ENCODE peak calls at places on chromosomes 13 and 19, in nine cellular contexts. One of them, this sample, is unnamed.

GRCh38 chr13:97934590-97934989 is 18.9 kb upstream of the IPO5 start:
- DNase-seq in NCI-H2107: no peak
- DNase-seq in pons: peak; percentile 84
- DNase-seq in NCI-H748 treated with DMSO at 0.1 percent for 48 hours: no peak
- DNase-seq in GM13976: no peak
- DNase-seq in smooth muscle cell of the brain vasculature: no peak
- DNase-seq in posterior cingulate gyrus: no peak
- DNase-seq in stimulated activated CD8-positive, alpha-beta memory T cell treated with anti-CD3 and anti-CD28 coated beads, Interleukin-2, amount 100 ng/mL, for 1 hour: no peak
- DNase-seq in activated T-helper 1 cell treated with anti-CD3 and anti-CD28 coated beads, Interleukin-12 subunit alpha, Interleukin-12 subunit beta, Interleukin-2, Interleukin-4 antibody, amounts not matched to agents 30 ng/mL and 10 ng/mL and 1 ng/mL, durations not matched to agents 14 hours and 24 hours and 36 hours: no peak
- DNase-seq in this sample: no peak

GRCh38 chr13:101398191-101398590 is 18.1 kb downstream of the NALCN start:
- DNase-seq in stimulated activated CD8-positive, alpha-beta memory T cell treated with anti-CD3 and anti-CD28 coated beads, Interleukin-2, amount 100 ng/mL, for 1 hour: no peak
- DNase-seq in NCI-H2107: no peak
- DNase-seq in GM13976: no peak
- DNase-seq in posterior cingulate gyrus: no peak
- DNase-seq in smooth muscle cell of the brain vasculature: no peak
- DNase-seq in activated T-helper 1 cell treated with anti-CD3 and anti-CD28 coated beads, Interleukin-12 subunit alpha, Interleukin-12 subunit beta, Interleukin-2, Interleukin-4 antibody, amounts not matched to agents 30 ng/mL and 10 ng/mL and 1 ng/mL, durations not matched to agents 14 hours and 24 hours and 36 hours: no peak
- DNase-seq in NCI-H748 treated with DMSO at 0.1 percent for 48 hours: no peak
- DNase-seq in pons: no peak
- DNase-seq in this sample: no peak

GRCh38 chr19:33443638-33444195 is 70.2 kb downstream of the CEBPG start:
- DNase-seq in activated T-helper 1 cell treated with anti-CD3 and anti-CD28 coated beads, Interleukin-12 subunit alpha, Interleukin-12 subunit beta, Interleukin-2, Interleukin-4 antibody, amounts not matched to agents 30 ng/mL and 10 ng/mL and 1 ng/mL, durations not matched to agents 14 hours and 24 hours and 36 hours: no peak
- DNase-seq in posterior cingulate gyrus: no peak
- DNase-seq in NCI-H748 treated with DMSO at 0.1 percent for 48 hours: no peak
- DNase-seq in stimulated activated CD8-positive, alpha-beta memory T cell treated with anti-CD3 and anti-CD28 coated beads, Interleukin-2, amount 100 ng/mL, for 1 hour: no peak
- DNase-seq in smooth muscle cell of the brain vasculature: no peak
- DNase-seq in pons: no peak
- DNase-seq in NCI-H2107: no peak
- DNase-seq in GM13976: no peak
- DNase-seq in this sample: no peak

GRCh38 chr13:64924401-64924800 is 2305.7 kb downstream of the PCDH9 start:
- DNase-seq in posterior cingulate gyrus: no peak
- DNase-seq in activated T-helper 1 cell treated with anti-CD3 and anti-CD28 coated beads, Interleukin-12 subunit alpha, Interleukin-12 subunit beta, Interleukin-2, Interleukin-4 antibody, amounts not matched to agents 30 ng/mL and 10 ng/mL and 1 ng/mL, durations not matched to agents 14 hours and 24 hours and 36 hours: no peak
- DNase-seq in GM13976: no peak
- DNase-seq in stimulated activated CD8-positive, alpha-beta memory T cell treated with anti-CD3 and anti-CD28 coated beads, Interleukin-2, amount 100 ng/mL, for 1 hour: no peak
- DNase-seq in smooth muscle cell of the brain vasculature: no peak
- DNase-seq in NCI-H748 treated with DMSO at 0.1 percent for 48 hours: no peak
- DNase-seq in NCI-H2107: no peak
- DNase-seq in pons: no peak
- DNase-seq in this sample: no peak

GRCh38 chr13:41354416-41354815 is 43.3 kb downstream of the NAA16 start:
- DNase-seq in activated T-helper 1 cell treated with anti-CD3 and anti-CD28 coated beads, Interleukin-12 subunit alpha, Interleukin-12 subunit beta, Interleukin-2, Interleukin-4 antibody, amounts not matched to agents 30 ng/mL and 10 ng/mL and 1 ng/mL, durations not matched to agents 14 hours and 24 hours and 36 hours: no peak
- DNase-seq in GM13976: no peak
- DNase-seq in NCI-H748 treated with DMSO at 0.1 percent for 48 hours: no peak
- DNase-seq in smooth muscle cell of the brain vasculature: no peak
- DNase-seq in posterior cingulate gyrus: no peak
- DNase-seq in stimulated activated CD8-positive, alpha-beta memory T cell treated with anti-CD3 and anti-CD28 coated beads, Interleukin-2, amount 100 ng/mL, for 1 hour: no peak
- DNase-seq in pons: no peak
- DNase-seq in NCI-H2107: no peak
- DNase-seq in this sample: no peak

GRCh38 chr19:8512115-8512967 is 1.6 kb downstream of the ZNF414 start:
- DNase-seq in NCI-H2107: no peak
- DNase-seq in GM13976: peak; percentile 57
- DNase-seq in activated T-helper 1 cell treated with anti-CD3 and anti-CD28 coated beads, Interleukin-12 subunit alpha, Interleukin-12 subunit beta, Interleukin-2, Interleukin-4 antibody, amounts not matched to agents 30 ng/mL and 10 ng/mL and 1 ng/mL, durations not matched to agents 14 hours and 24 hours and 36 hours: no peak
- DNase-seq in NCI-H748 treated with DMSO at 0.1 percent for 48 hours: no peak
- DNase-seq in stimulated activated CD8-positive, alpha-beta memory T cell treated with anti-CD3 and anti-CD28 coated beads, Interleukin-2, amount 100 ng/mL, for 1 hour: no peak
- DNase-seq in pons: no peak
- DNase-seq in smooth muscle cell of the brain vasculature: no peak
- DNase-seq in posterior cingulate gyrus: no peak
- DNase-seq in this sample: no peak

GRCh38 chr19:39144487-39145071 is 19.0 kb downstream of the PAK4 start:
- DNase-seq in activated T-helper 1 cell treated with anti-CD3 and anti-CD28 coated beads, Interleukin-12 subunit alpha, Interleukin-12 subunit beta, Interleukin-2, Interleukin-4 antibody, amounts not matched to agents 30 ng/mL and 10 ng/mL and 1 ng/mL, durations not matched to agents 14 hours and 24 hours and 36 hours: no peak
- DNase-seq in stimulated activated CD8-positive, alpha-beta memory T cell treated with anti-CD3 and anti-CD28 coated beads, Interleukin-2, amount 100 ng/mL, for 1 hour: no peak
- DNase-seq in posterior cingulate gyrus: no peak
- DNase-seq in NCI-H748 treated with DMSO at 0.1 percent for 48 hours: no peak
- DNase-seq in GM13976: no peak
- DNase-seq in pons: peak; percentile 55
- DNase-seq in smooth muscle cell of the brain vasculature: no peak
- DNase-seq in NCI-H2107: no peak
- DNase-seq in this sample: no peak

GRCh38 chr19:15248648-15249559 is 16.7 kb upstream of the EPHX3 start:
- DNase-seq in pons: peak; percentile 45
- DNase-seq in stimulated activated CD8-positive, alpha-beta memory T cell treated with anti-CD3 and anti-CD28 coated beads, Interleukin-2, amount 100 ng/mL, for 1 hour: no peak
- DNase-seq in NCI-H2107: no peak
- DNase-seq in posterior cingulate gyrus: no peak
- DNase-seq in activated T-helper 1 cell treated with anti-CD3 and anti-CD28 coated beads, Interleukin-12 subunit alpha, Interleukin-12 subunit beta, Interleukin-2, Interleukin-4 antibody, amounts not matched to agents 30 ng/mL and 10 ng/mL and 1 ng/mL, durations not matched to agents 14 hours and 24 hours and 36 hours: no peak
- DNase-seq in smooth muscle cell of the brain vasculature: peak; percentile 79
- DNase-seq in GM13976: no peak
- DNase-seq in NCI-H748 treated with DMSO at 0.1 percent for 48 hours: no peak
- DNase-seq in this sample: no peak

GRCh38 chr13:23570099-23570926 is at the start of gene TNFRSF19:
- DNase-seq in NCI-H2107: no peak
- DNase-seq in GM13976: no peak
- DNase-seq in pons: peak; percentile 43
- DNase-seq in posterior cingulate gyrus: no peak
- DNase-seq in NCI-H748 treated with DMSO at 0.1 percent for 48 hours: no peak
- DNase-seq in activated T-helper 1 cell treated with anti-CD3 and anti-CD28 coated beads, Interleukin-12 subunit alpha, Interleukin-12 subunit beta, Interleukin-2, Interleukin-4 antibody, amounts not matched to agents 30 ng/mL and 10 ng/mL and 1 ng/mL, durations not matched to agents 14 hours and 24 hours and 36 hours: no peak
- DNase-seq in stimulated activated CD8-positive, alpha-beta memory T cell treated with anti-CD3 and anti-CD28 coated beads, Interleukin-2, amount 100 ng/mL, for 1 hour: no peak
- DNase-seq in smooth muscle cell of the brain vasculature: peak; percentile 70
- DNase-seq in this sample: no peak

GRCh38 chr19:11973020-11973810 is 8.4 kb downstream of the ZNF763 start:
- DNase-seq in stimulated activated CD8-positive, alpha-beta memory T cell treated with anti-CD3 and anti-CD28 coated beads, Interleukin-2, amount 100 ng/mL, for 1 hour: no peak
- DNase-seq in activated T-helper 1 cell treated with anti-CD3 and anti-CD28 coated beads, Interleukin-12 subunit alpha, Interleukin-12 subunit beta, Interleukin-2, Interleukin-4 antibody, amounts not matched to agents 30 ng/mL and 10 ng/mL and 1 ng/mL, durations not matched to agents 14 hours and 24 hours and 36 hours: no peak
- DNase-seq in smooth muscle cell of the brain vasculature: no peak
- DNase-seq in NCI-H748 treated with DMSO at 0.1 percent for 48 hours: no peak
- DNase-seq in GM13976: no peak
- DNase-seq in NCI-H2107: no peak
- DNase-seq in pons: no peak
- DNase-seq in posterior cingulate gyrus: no peak
- DNase-seq in this sample: no peak

GRCh38 chr19:33431986-33432385 is 58.5 kb downstream of the CEBPG start:
- DNase-seq in smooth muscle cell of the brain vasculature: no peak
- DNase-seq in GM13976: no peak
- DNase-seq in NCI-H748 treated with DMSO at 0.1 percent for 48 hours: no peak
- DNase-seq in pons: no peak
- DNase-seq in NCI-H2107: no peak
- DNase-seq in stimulated activated CD8-positive, alpha-beta memory T cell treated with anti-CD3 and anti-CD28 coated beads, Interleukin-2, amount 100 ng/mL, for 1 hour: no peak
- DNase-seq in activated T-helper 1 cell treated with anti-CD3 and anti-CD28 coated beads, Interleukin-12 subunit alpha, Interleukin-12 subunit beta, Interleukin-2, Interleukin-4 antibody, amounts not matched to agents 30 ng/mL and 10 ng/mL and 1 ng/mL, durations not matched to agents 14 hours and 24 hours and 36 hours: no peak
- DNase-seq in posterior cingulate gyrus: no peak
- DNase-seq in this sample: no peak

GRCh38 chr19:40688294-40688693 is 2.2 kb downstream of the NUMBL start:
- DNase-seq in stimulated activated CD8-positive, alpha-beta memory T cell treated with anti-CD3 and anti-CD28 coated beads, Interleukin-2, amount 100 ng/mL, for 1 hour: no peak
- DNase-seq in smooth muscle cell of the brain vasculature: no peak
- DNase-seq in NCI-H2107: no peak
- DNase-seq in activated T-helper 1 cell treated with anti-CD3 and anti-CD28 coated beads, Interleukin-12 subunit alpha, Interleukin-12 subunit beta, Interleukin-2, Interleukin-4 antibody, amounts not matched to agents 30 ng/mL and 10 ng/mL and 1 ng/mL, durations not matched to agents 14 hours and 24 hours and 36 hours: no peak
- DNase-seq in pons: no peak
- DNase-seq in NCI-H748 treated with DMSO at 0.1 percent for 48 hours: no peak
- DNase-seq in GM13976: no peak
- DNase-seq in posterior cingulate gyrus: no peak
- DNase-seq in this sample: no peak

GRCh38 chr13:74306496-74306895 is 172.3 kb upstream of the KLF12 start:
- DNase-seq in NCI-H2107: no peak
- DNase-seq in smooth muscle cell of the brain vasculature: no peak
- DNase-seq in GM13976: no peak
- DNase-seq in activated T-helper 1 cell treated with anti-CD3 and anti-CD28 coated beads, Interleukin-12 subunit alpha, Interleukin-12 subunit beta, Interleukin-2, Interleukin-4 antibody, amounts not matched to agents 30 ng/mL and 10 ng/mL and 1 ng/mL, durations not matched to agents 14 hours and 24 hours and 36 hours: no peak
- DNase-seq in posterior cingulate gyrus: no peak
- DNase-seq in pons: no peak
- DNase-seq in stimulated activated CD8-positive, alpha-beta memory T cell treated with anti-CD3 and anti-CD28 coated beads, Interleukin-2, amount 100 ng/mL, for 1 hour: no peak
- DNase-seq in NCI-H748 treated with DMSO at 0.1 percent for 48 hours: peak; percentile 69
- DNase-seq in this sample: no peak

GRCh38 chr13:39370554-39370953 is 232.4 kb downstream of the LHFPL6 start:
- DNase-seq in NCI-H2107: no peak
- DNase-seq in activated T-helper 1 cell treated with anti-CD3 and anti-CD28 coated beads, Interleukin-12 subunit alpha, Interleukin-12 subunit beta, Interleukin-2, Interleukin-4 antibody, amounts not matched to agents 30 ng/mL and 10 ng/mL and 1 ng/mL, durations not matched to agents 14 hours and 24 hours and 36 hours: no peak
- DNase-seq in pons: no peak
- DNase-seq in smooth muscle cell of the brain vasculature: no peak
- DNase-seq in posterior cingulate gyrus: no peak
- DNase-seq in NCI-H748 treated with DMSO at 0.1 percent for 48 hours: no peak
- DNase-seq in GM13976: no peak
- DNase-seq in stimulated activated CD8-positive, alpha-beta memory T cell treated with anti-CD3 and anti-CD28 coated beads, Interleukin-2, amount 100 ng/mL, for 1 hour: no peak
- DNase-seq in this sample: no peak

GRCh38 chr13:67023088-67023893 is 206.8 kb downstream of the PCDH9 start:
- DNase-seq in NCI-H2107: peak; percentile 41
- DNase-seq in GM13976: no peak
- DNase-seq in posterior cingulate gyrus: no peak
- DNase-seq in stimulated activated CD8-positive, alpha-beta memory T cell treated with anti-CD3 and anti-CD28 coated beads, Interleukin-2, amount 100 ng/mL, for 1 hour: no peak
- DNase-seq in smooth muscle cell of the brain vasculature: peak; percentile 43
- DNase-seq in activated T-helper 1 cell treated with anti-CD3 and anti-CD28 coated beads, Interleukin-12 subunit alpha, Interleukin-12 subunit beta, Interleukin-2, Interleukin-4 antibody, amounts not matched to agents 30 ng/mL and 10 ng/mL and 1 ng/mL, durations not matched to agents 14 hours and 24 hours and 36 hours: no peak
- DNase-seq in NCI-H748 treated with DMSO at 0.1 percent for 48 hours: peak; percentile 84
- DNase-seq in pons: no peak
- DNase-seq in this sample: no peak

This sample was measured in stimulated activated naive B cell treated with anti-CD40 and anti-IgM and Interleukin-4, amounts not matched to agents 10 μg/mL and 1 μg/mL and 100 μg/mL, for 72 hours.